ENCODE peak calls at places on chromosome 3, in seven cellular contexts. One of them, this sample, is unnamed.

GRCh38 chr3:139559541-139559940 is 20.0 kb upstream of the RBP1 start:
- DNase-seq in breast epithelium: no peak
- DNase-seq in DMS153: no peak
- DNase-seq in NCI-H524: no peak
- DNase-seq in NCI-H1694 treated with DMSO at 0.1 percent for 48 hours: no peak
- DNase-seq in AG08396: no peak
- DNase-seq in activated T-helper 1 cell treated with anti-CD3 and anti-CD28 coated beads, Interleukin-12 subunit alpha, Interleukin-12 subunit beta, Interleukin-2, Interleukin-4 antibody, amounts not matched to agents 30 ng/mL and 10 ng/mL and 1 ng/mL, durations not matched to agents 14 hours and 24 hours and 36 hours: no peak
- DNase-seq in this sample: no peak

GRCh38 chr3:100023150-100023549 is 91.2 kb downstream of the FILIP1L start:
- DNase-seq in breast epithelium: no peak
- DNase-seq in DMS153: peak
- DNase-seq in NCI-H524: no peak
- DNase-seq in NCI-H1694 treated with DMSO at 0.1 percent for 48 hours: no peak
- DNase-seq in AG08396: no peak
- DNase-seq in activated T-helper 1 cell treated with anti-CD3 and anti-CD28 coated beads, Interleukin-12 subunit alpha, Interleukin-12 subunit beta, Interleukin-2, Interleukin-4 antibody, amounts not matched to agents 30 ng/mL and 10 ng/mL and 1 ng/mL, durations not matched to agents 14 hours and 24 hours and 36 hours: no peak
- DNase-seq in this sample: no peak

GRCh38 chr3:159765860-159766294 is 222.8 kb upstream of the IL12A start:
- DNase-seq in breast epithelium: peak
- DNase-seq in DMS153: no peak
- DNase-seq in NCI-H524: no peak
- DNase-seq in NCI-H1694 treated with DMSO at 0.1 percent for 48 hours: no peak
- DNase-seq in AG08396: no peak
- DNase-seq in activated T-helper 1 cell treated with anti-CD3 and anti-CD28 coated beads, Interleukin-12 subunit alpha, Interleukin-12 subunit beta, Interleukin-2, Interleukin-4 antibody, amounts not matched to agents 30 ng/mL and 10 ng/mL and 1 ng/mL, durations not matched to agents 14 hours and 24 hours and 36 hours: no peak
- DNase-seq in this sample: no peak

GRCh38 chr3:37986479-37987314 is 3.9 kb upstream of the VILL start:
- DNase-seq in breast epithelium: no peak
- DNase-seq in DMS153: no peak
- DNase-seq in NCI-H524: no peak
- DNase-seq in NCI-H1694 treated with DMSO at 0.1 percent for 48 hours: no peak
- DNase-seq in AG08396: no peak
- DNase-seq in activated T-helper 1 cell treated with anti-CD3 and anti-CD28 coated beads, Interleukin-12 subunit alpha, Interleukin-12 subunit beta, Interleukin-2, Interleukin-4 antibody, amounts not matched to agents 30 ng/mL and 10 ng/mL and 1 ng/mL, durations not matched to agents 14 hours and 24 hours and 36 hours: no peak
- DNase-seq in this sample: peak

GRCh38 chr3:140128217-140129137 is 193.5 kb downstream of the CLSTN2 start:
- DNase-seq in breast epithelium: no peak
- DNase-seq in DMS153: peak
- DNase-seq in NCI-H524: peak
- DNase-seq in NCI-H1694 treated with DMSO at 0.1 percent for 48 hours: peak
- DNase-seq in AG08396: peak
- DNase-seq in activated T-helper 1 cell treated with anti-CD3 and anti-CD28 coated beads, Interleukin-12 subunit alpha, Interleukin-12 subunit beta, Interleukin-2, Interleukin-4 antibody, amounts not matched to agents 30 ng/mL and 10 ng/mL and 1 ng/mL, durations not matched to agents 14 hours and 24 hours and 36 hours: no peak
- DNase-seq in this sample: peak

GRCh38 chr3:28835751-28836150 is 445.1 kb upstream of the RBMS3 start:
- DNase-seq in breast epithelium: peak
- DNase-seq in DMS153: no peak
- DNase-seq in NCI-H524: no peak
- DNase-seq in NCI-H1694 treated with DMSO at 0.1 percent for 48 hours: no peak
- DNase-seq in AG08396: peak
- DNase-seq in activated T-helper 1 cell treated with anti-CD3 and anti-CD28 coated beads, Interleukin-12 subunit alpha, Interleukin-12 subunit beta, Interleukin-2, Interleukin-4 antibody, amounts not matched to agents 30 ng/mL and 10 ng/mL and 1 ng/mL, durations not matched to agents 14 hours and 24 hours and 36 hours: no peak
- DNase-seq in this sample: no peak

GRCh38 chr3:152961323-152961722 is 126.4 kb downstream of the P2RY1 start:
- DNase-seq in breast epithelium: no peak
- DNase-seq in DMS153: no peak
- DNase-seq in NCI-H524: peak
- DNase-seq in NCI-H1694 treated with DMSO at 0.1 percent for 48 hours: no peak
- DNase-seq in AG08396: peak
- DNase-seq in activated T-helper 1 cell treated with anti-CD3 and anti-CD28 coated beads, Interleukin-12 subunit alpha, Interleukin-12 subunit beta, Interleukin-2, Interleukin-4 antibody, amounts not matched to agents 30 ng/mL and 10 ng/mL and 1 ng/mL, durations not matched to agents 14 hours and 24 hours and 36 hours: no peak
- DNase-seq in this sample: no peak

GRCh38 chr3:42043116-42043796 is 47.9 kb upstream of the TRAK1 start:
- DNase-seq in breast epithelium: no peak
- DNase-seq in DMS153: peak
- DNase-seq in NCI-H524: no peak
- DNase-seq in NCI-H1694 treated with DMSO at 0.1 percent for 48 hours: no peak
- DNase-seq in AG08396: no peak
- DNase-seq in activated T-helper 1 cell treated with anti-CD3 and anti-CD28 coated beads, Interleukin-12 subunit alpha, Interleukin-12 subunit beta, Interleukin-2, Interleukin-4 antibody, amounts not matched to agents 30 ng/mL and 10 ng/mL and 1 ng/mL, durations not matched to agents 14 hours and 24 hours and 36 hours: no peak
- DNase-seq in this sample: peak

GRCh38 chr3:111047812-111048435 is 23.7 kb upstream of the NECTIN3 start:
- DNase-seq in breast epithelium: no peak
- DNase-seq in DMS153: no peak
- DNase-seq in NCI-H524: no peak
- DNase-seq in NCI-H1694 treated with DMSO at 0.1 percent for 48 hours: no peak
- DNase-seq in AG08396: no peak
- DNase-seq in activated T-helper 1 cell treated with anti-CD3 and anti-CD28 coated beads, Interleukin-12 subunit alpha, Interleukin-12 subunit beta, Interleukin-2, Interleukin-4 antibody, amounts not matched to agents 30 ng/mL and 10 ng/mL and 1 ng/mL, durations not matched to agents 14 hours and 24 hours and 36 hours: no peak
- DNase-seq in this sample: no peak

GRCh38 chr3:87047857-87048256 is 56.9 kb upstream of the VGLL3 start:
- DNase-seq in breast epithelium: no peak
- DNase-seq in DMS153: no peak
- DNase-seq in NCI-H524: no peak
- DNase-seq in NCI-H1694 treated with DMSO at 0.1 percent for 48 hours: no peak
- DNase-seq in AG08396: no peak
- DNase-seq in activated T-helper 1 cell treated with anti-CD3 and anti-CD28 coated beads, Interleukin-12 subunit alpha, Interleukin-12 subunit beta, Interleukin-2, Interleukin-4 antibody, amounts not matched to agents 30 ng/mL and 10 ng/mL and 1 ng/mL, durations not matched to agents 14 hours and 24 hours and 36 hours: no peak
- DNase-seq in this sample: no peak

GRCh38 chr3:151216641-151217040 is 13.6 kb upstream of the GPR171 start:
- DNase-seq in breast epithelium: no peak
- DNase-seq in DMS153: no peak
- DNase-seq in NCI-H524: no peak
- DNase-seq in NCI-H1694 treated with DMSO at 0.1 percent for 48 hours: no peak
- DNase-seq in AG08396: no peak
- DNase-seq in activated T-helper 1 cell treated with anti-CD3 and anti-CD28 coated beads, Interleukin-12 subunit alpha, Interleukin-12 subunit beta, Interleukin-2, Interleukin-4 antibody, amounts not matched to agents 30 ng/mL and 10 ng/mL and 1 ng/mL, durations not matched to agents 14 hours and 24 hours and 36 hours: no peak
- DNase-seq in this sample: no peak